ENCODE peak calls at places on chromosome 21, in four cellular contexts. One of them, this sample, is unnamed.

GRCh38 chr21:34669149-34669879 is 520 bp downstream of the CLIC6 start:
- DNase-seq in EL: peak; percentile 20
- DNase-seq in mucosa of gallbladder: no peak
- DNase-seq in G401: no peak
- DNase-seq in this sample: no peak

GRCh38 chr21:45631540-45631939 is 12.0 kb upstream of the PCBP3 start:
- DNase-seq in G401: peak; percentile 40
- DNase-seq in EL: no peak
- DNase-seq in mucosa of gallbladder: no peak
- DNase-seq in this sample: no peak

GRCh38 chr21:24208562-24209260 is 1398.6 kb downstream of the MRPL39 start:
- DNase-seq in mucosa of gallbladder: no peak
- DNase-seq in G401: no peak
- DNase-seq in EL: no peak
- DNase-seq in this sample: no peak

GRCh38 chr21:34166468-34166867 is 93.1 kb downstream of the MRPS6 start:
- DNase-seq in EL: peak; percentile 8
- DNase-seq in G401: no peak
- DNase-seq in mucosa of gallbladder: no peak
- DNase-seq in this sample: no peak

GRCh38 chr21:42971897-42972275 is 2.5 kb upstream of the PKNOX1 start:
- DNase-seq in EL: no peak
- DNase-seq in G401: no peak
- DNase-seq in mucosa of gallbladder: no peak
- DNase-seq in this sample: no peak

GRCh38 chr21:45634511-45635183 is 8.9 kb upstream of the PCBP3 start:
- DNase-seq in G401: no peak
- DNase-seq in mucosa of gallbladder: no peak
- DNase-seq in EL: no peak
- DNase-seq in this sample: no peak

GRCh38 chr21:17539323-17539722 is 26.5 kb downstream of the CXADR start:
- DNase-seq in mucosa of gallbladder: no peak
- DNase-seq in EL: no peak
- DNase-seq in G401: no peak
- DNase-seq in this sample: no peak

GRCh38 chr21:45228171-45228641 is 59.5 kb downstream of the POFUT2 start:
- DNase-seq in G401: no peak
- DNase-seq in EL: peak; percentile 97
- DNase-seq in mucosa of gallbladder: no peak
- DNase-seq in this sample: peak; percentile 86

GRCh38 chr21:28308516-28308915 is 684.2 kb downstream of the LTN1 start:
- DNase-seq in G401: no peak
- DNase-seq in mucosa of gallbladder: no peak
- DNase-seq in EL: peak; percentile 20
- DNase-seq in this sample: no peak

GRCh38 chr21:26212220-26212619 is 41.6 kb upstream of the APP start:
- DNase-seq in EL: no peak
- DNase-seq in G401: no peak
- DNase-seq in mucosa of gallbladder: no peak
- DNase-seq in this sample: no peak

GRCh38 chr21:26717146-26717739 is 128.0 kb downstream of the ADAMTS1 start:
- DNase-seq in mucosa of gallbladder: no peak
- DNase-seq in EL: peak; percentile 20
- DNase-seq in G401: peak; percentile 39
- DNase-seq in this sample: no peak

This sample was measured in amniotic stem cell.